ENCODE peak calls at places on chromosomes 5 and 9, in six cellular contexts. H is fibroblast of lung; Y is omental fat pad; S is T follicular helper cell; L is AG20443; P is effector CD4-positive, alpha-beta T cell. F is an unnamed sample.

GRCh38 chr5:138653502-138653901 is 78.3 kb upstream of the HSPA9 start:
- DNase-seq in Y (no peak), L (no peak), P (no peak), S (no peak), H (peak; percentile 20), F (peak; percentile 16)

GRCh38 chr9:135607401-135608293 is 31.7 kb downstream of the GLT6D1 start:
- DNase-seq in P (no peak), L (no peak), S (no peak), Y (no peak), H (no peak), F (no peak)

GRCh38 chr5:96662725-96663513 is 743 bp downstream of the CAST start:
- DNase-seq in Y (peak; percentile 74), S (peak; percentile 76), L (peak; percentile 97), P (peak; percentile 76), H (peak; percentile 93), F (peak; percentile 92)

GRCh38 chr9:127907867-127908659 is 8.7 kb upstream of the ST6GALNAC6 start:
- DNase-seq in L (no peak), H (no peak), S (no peak), P (no peak), Y (no peak), F (no peak)

GRCh38 chr9:135330307-135330631 is 149.3 kb upstream of the PPP1R26 start:
- DNase-seq in S (no peak), P (no peak), Y (no peak), L (no peak), H (no peak), F (no peak)

GRCh38 chr9:129208191-129209091 is 30.4 kb upstream of the IER5L start:
- DNase-seq in P (no peak), H (no peak), S (no peak), L (no peak), Y (no peak), F (no peak)

GRCh38 chr9:87516222-87516930 is 18.7 kb downstream of the DAPK1 start:
- DNase-seq in H (peak; percentile 40), Y (no peak), P (no peak), S (no peak), L (peak; percentile 24), F (no peak)

GRCh38 chr5:44321176-44321575 is 68.0 kb downstream of the FGF10 start:
- DNase-seq in Y (no peak), L (no peak), P (no peak), S (no peak), H (peak; percentile 2), F (no peak)

GRCh38 chr5:170306381-170306790 is 8.8 kb upstream of the LCP2 start:
- DNase-seq in H (peak; percentile 23), P (no peak), S (no peak), L (peak; percentile 40), Y (peak; percentile 64), F (peak; percentile 27)

GRCh38 chr9:101397746-101398334 is 578 bp downstream of the MRPL50 start:
- DNase-seq in Y (no peak), H (no peak), L (no peak), P (no peak), S (no peak), F (peak; percentile 6)

GRCh38 chr9:37283730-37284235 is 138.7 kb upstream of the GRHPR start:
- DNase-seq in Y (no peak), P (no peak), L (peak; percentile 22), H (peak; percentile 71), S (no peak), F (peak; percentile 14)

GRCh38 chr5:125160787-125161502 is 414.5 kb upstream of the ZNF608 start:
- DNase-seq in P (no peak), H (no peak), S (no peak), L (no peak), Y (no peak), F (no peak)

GRCh38 chr5:124302504-124302903 is 443.9 kb downstream of the ZNF608 start:
- DNase-seq in S (no peak), Y (no peak), L (no peak), H (peak; percentile 68), P (no peak), F (no peak)

GRCh38 chr9:77997611-77998349 is 33.8 kb downstream of the GNAQ start:
- DNase-seq in L (no peak), P (no peak), S (no peak), H (peak; percentile 46), Y (no peak), F (no peak)

GRCh38 chr5:176719113-176719814 is 72.0 kb downstream of the TSPAN17 start:
- DNase-seq in H (peak; percentile 2), P (no peak), L (no peak), Y (no peak), S (no peak), F (no peak)

GRCh38 chr5:150106669-150107068 is 20.3 kb upstream of the CSF1R start:
- DNase-seq in P (no peak), H (no peak), S (no peak), L (peak; percentile 4), Y (no peak), F (no peak)

GRCh38 chr5:7597058-7597457 is 201.1 kb downstream of the ADCY2 start:
- DNase-seq in Y (no peak), S (no peak), P (no peak), H (no peak), L (no peak), F (no peak)

GRCh38 chr5:3110371-3110770 is 358.9 kb upstream of the IRX2 start:
- DNase-seq in P (no peak), Y (no peak), H (no peak), L (no peak), S (no peak), F (no peak)

GRCh38 chr5:147081256-147081872 is 153.5 kb upstream of the STK32A start:
- DNase-seq in H (no peak), P (no peak), S (no peak), Y (no peak), L (no peak), F (no peak)

GRCh38 chr5:72314571-72315172 is 5.4 kb downstream of the MRPS27 start:
- DNase-seq in Y (no peak), H (peak; percentile 81), L (no peak), P (no peak), S (no peak), F (peak; percentile 30)

GRCh38 chr5:127324756-127325155 is 34.2 kb downstream of the MEGF10 start:
- DNase-seq in L (no peak), Y (no peak), H (no peak), S (no peak), P (no peak), F (no peak)

F was measured in NCI-H460.